ENCODE peak calls at places on chromosome 9, in four cellular contexts. One of them, this sample, is unnamed.

GRCh38 chr9:105890046-105890822 is 195.9 kb downstream of the TMEM38B start:
- DNase-seq in HS-5: no peak
- DNase-seq in activated gamma-delta T cell treated with Interleukin-2 at 50 U/mL for 16 hours: no peak
- DNase-seq in CD8-positive, alpha-beta T cell: no peak
- DNase-seq in this sample: no peak

GRCh38 chr9:73497796-73498195 is 346.1 kb downstream of the ANXA1 start:
- DNase-seq in HS-5: no peak
- DNase-seq in activated gamma-delta T cell treated with Interleukin-2 at 50 U/mL for 16 hours: no peak
- DNase-seq in CD8-positive, alpha-beta T cell: no peak
- DNase-seq in this sample: no peak

GRCh38 chr9:88387733-88388202 is 476 bp upstream of the SPIN1 start:
- DNase-seq in HS-5: no peak
- DNase-seq in activated gamma-delta T cell treated with Interleukin-2 at 50 U/mL for 16 hours: peak
- DNase-seq in CD8-positive, alpha-beta T cell: peak
- DNase-seq in this sample: no peak

GRCh38 chr9:119157196-119157595 is 212.0 kb downstream of the BRINP1 start:
- DNase-seq in HS-5: no peak
- DNase-seq in activated gamma-delta T cell treated with Interleukin-2 at 50 U/mL for 16 hours: no peak
- DNase-seq in CD8-positive, alpha-beta T cell: no peak
- DNase-seq in this sample: no peak

GRCh38 chr9:137960496-137960895 is 82.9 kb downstream of the CACNA1B start:
- DNase-seq in HS-5: no peak
- DNase-seq in activated gamma-delta T cell treated with Interleukin-2 at 50 U/mL for 16 hours: no peak
- DNase-seq in CD8-positive, alpha-beta T cell: no peak
- DNase-seq in this sample: no peak

GRCh38 chr9:4335631-4336030 is 35.8 kb upstream of the GLIS3 start:
- DNase-seq in HS-5: no peak
- DNase-seq in activated gamma-delta T cell treated with Interleukin-2 at 50 U/mL for 16 hours: no peak
- DNase-seq in CD8-positive, alpha-beta T cell: no peak
- DNase-seq in this sample: no peak

GRCh38 chr9:115109486-115109885 is 8.5 kb downstream of the TNC start:
- DNase-seq in HS-5: no peak
- DNase-seq in activated gamma-delta T cell treated with Interleukin-2 at 50 U/mL for 16 hours: no peak
- DNase-seq in CD8-positive, alpha-beta T cell: no peak
- DNase-seq in this sample: peak

GRCh38 chr9:134624827-134625181 is 16.8 kb upstream of the COL5A1 start:
- DNase-seq in HS-5: peak
- DNase-seq in activated gamma-delta T cell treated with Interleukin-2 at 50 U/mL for 16 hours: no peak
- DNase-seq in CD8-positive, alpha-beta T cell: no peak
- DNase-seq in this sample: no peak